ENCODE peak calls at places on chromosomes 3 and 15, in four cellular contexts. One of them, this sample, is unnamed.

GRCh38 chr3:107429330-107430181 is 52.3 kb downstream of the CCDC54 start:
- DNase-seq in upper lobe of right lung: peak
- DNase-seq in GM13977: peak
- DNase-seq in fibroblast of pulmonary artery: peak
- DNase-seq in this sample: peak

GRCh38 chr15:38690737-38691332 is 126.2 kb upstream of the RASGRP1 start:
- DNase-seq in upper lobe of right lung: no peak
- DNase-seq in GM13977: peak
- DNase-seq in fibroblast of pulmonary artery: peak
- DNase-seq in this sample: peak

GRCh38 chr3:13377021-13377420 is 43.1 kb downstream of the NUP210 start:
- DNase-seq in upper lobe of right lung: no peak
- DNase-seq in GM13977: no peak
- DNase-seq in fibroblast of pulmonary artery: no peak
- DNase-seq in this sample: no peak

GRCh38 chr15:63944681-63944955 is 101.7 kb downstream of the DAPK2 start:
- DNase-seq in upper lobe of right lung: no peak
- DNase-seq in GM13977: no peak
- DNase-seq in fibroblast of pulmonary artery: no peak
- DNase-seq in this sample: no peak

GRCh38 chr3:102205647-102206046 is 229.2 kb upstream of the ZPLD1 start:
- DNase-seq in upper lobe of right lung: peak
- DNase-seq in GM13977: no peak
- DNase-seq in fibroblast of pulmonary artery: no peak
- DNase-seq in this sample: no peak

GRCh38 chr3:149480326-149481017 is 6.0 kb downstream of the TM4SF4 start:
- DNase-seq in upper lobe of right lung: peak
- DNase-seq in GM13977: peak
- DNase-seq in fibroblast of pulmonary artery: peak
- DNase-seq in this sample: peak

GRCh38 chr3:184952671-184953070 is 140.7 kb downstream of the VPS8 start:
- DNase-seq in upper lobe of right lung: no peak
- DNase-seq in GM13977: no peak
- DNase-seq in fibroblast of pulmonary artery: peak
- DNase-seq in this sample: no peak

GRCh38 chr15:75836953-75837321 is 6.3 kb upstream of the UBE2Q2 start:
- DNase-seq in upper lobe of right lung: no peak
- DNase-seq in GM13977: peak
- DNase-seq in fibroblast of pulmonary artery: peak
- DNase-seq in this sample: peak

GRCh38 chr15:79185199-79185598 is 94.6 kb upstream of the RASGRF1 start:
- DNase-seq in upper lobe of right lung: no peak
- DNase-seq in GM13977: no peak
- DNase-seq in fibroblast of pulmonary artery: no peak
- DNase-seq in this sample: no peak

GRCh38 chr15:91948001-91948608 is 94.6 kb downstream of the SLCO3A1 start:
- DNase-seq in upper lobe of right lung: no peak
- DNase-seq in GM13977: no peak
- DNase-seq in fibroblast of pulmonary artery: peak
- DNase-seq in this sample: peak

GRCh38 chr3:143464850-143465249 is 345.3 kb downstream of the CHST2 start:
- DNase-seq in upper lobe of right lung: no peak
- DNase-seq in GM13977: peak
- DNase-seq in fibroblast of pulmonary artery: no peak
- DNase-seq in this sample: peak

This sample was measured in fibroblast of the aortic adventitia.